ENCODE peak calls at places on chromosomes 12 and 14, in nine cellular contexts. C is CD8-positive, alpha-beta T cell; X is breast epithelium; O is adrenal gland; H is uterus; K is CD4-positive, alpha-beta memory T cell; Q is MG63; A is esophagus muscularis mucosa; M is heart right ventricle. V is an unnamed sample. For H3K9me3, the result is how much of the 10 kb centered on the place peaks cover.

GRCh38 chr14:104657114-104657524 is 32.3 kb upstream of the INF2 start:
- DNase-seq in Q (no peak), H (no peak), C (no peak), X (no peak), A (no peak), M (no peak), K (no peak), O (no peak), V (no peak)

GRCh38 chr12:2161478-2161877 is 108.7 kb downstream of the CACNA1C start:
- DNase-seq in C (no peak), H (peak), K (no peak), O (peak), A (no peak), X (peak), Q (no peak), M (peak), V (no peak)

GRCh38 chr14:89773644-89774316 is 180.8 kb downstream of the EFCAB11 start:
- DNase-seq in Q (peak), X (no peak), H (no peak), O (peak), M (peak), C (peak), A (no peak), K (peak), V (no peak)

GRCh38 chr14:93712079-93712837 is 76.0 kb downstream of the PRIMA1 start:
- DNase-seq in O (peak), C (no peak), H (no peak), Q (no peak), M (no peak), A (peak), X (no peak), K (no peak), V (no peak)

GRCh38 chr12:121697093-121697698 is 15.4 kb upstream of the TMEM120B start:
- DNase-seq in O (no peak), A (no peak), Q (no peak), H (no peak), X (no peak), K (peak), C (no peak), M (no peak), V (no peak)

GRCh38 chr12:32440120-32440865 is 40.9 kb downstream of the FGD4 start:
- DNase-seq in C (no peak), A (no peak), M (no peak), X (no peak), K (no peak), H (no peak), O (no peak), Q (no peak), V (no peak)

GRCh38 chr14:54567634-54568561 is 970 bp downstream of the SAMD4A start:
- DNase-seq in A (no peak), M (peak), H (peak), X (no peak), C (peak), K (peak), Q (peak), O (peak), V (peak)

GRCh38 chr14:76564471-76565119 is 188.7 kb downstream of the ESRRB start:
- DNase-seq in M (no peak), C (no peak), H (no peak), A (no peak), O (no peak), X (no peak), Q (no peak), K (no peak), V (no peak)

GRCh38 chr12:106073179-106073578 is 65.6 kb downstream of the NUAK1 start:
- DNase-seq in M (no peak), H (no peak), C (no peak), O (no peak), X (no peak), A (peak), Q (no peak), K (no peak), V (no peak)

GRCh38 chr14:104140463-104141331 is 2.3 kb downstream of the KIF26A start:
- DNase-seq in C (peak), A (no peak), O (peak), Q (no peak), M (peak), K (no peak), H (no peak), X (peak), V (no peak)

GRCh38 chr14:26206640-26207039 is 391.2 kb downstream of the NOVA1 start:
- DNase-seq in K (no peak), H (no peak), O (no peak), Q (no peak), X (no peak), A (no peak), C (no peak), M (no peak), V (no peak)
- H3K9me3 ChIP-seq in K (under half), H (under half), O (under half), Q (under half), X (under half), A (under half), C (under half), M (under half), V (under half)

GRCh38 chr14:44347316-44347715 is 159.8 kb downstream of the FSCB start:
- DNase-seq in X (no peak), Q (no peak), O (no peak), M (no peak), H (no peak), C (no peak), K (no peak), A (no peak), V (no peak)
- H3K9me3 ChIP-seq in X (under half), Q (under half), O (under half), M (under half), H (under half), C (under half), K (under half), A (under half), V (under half)

DNA sequence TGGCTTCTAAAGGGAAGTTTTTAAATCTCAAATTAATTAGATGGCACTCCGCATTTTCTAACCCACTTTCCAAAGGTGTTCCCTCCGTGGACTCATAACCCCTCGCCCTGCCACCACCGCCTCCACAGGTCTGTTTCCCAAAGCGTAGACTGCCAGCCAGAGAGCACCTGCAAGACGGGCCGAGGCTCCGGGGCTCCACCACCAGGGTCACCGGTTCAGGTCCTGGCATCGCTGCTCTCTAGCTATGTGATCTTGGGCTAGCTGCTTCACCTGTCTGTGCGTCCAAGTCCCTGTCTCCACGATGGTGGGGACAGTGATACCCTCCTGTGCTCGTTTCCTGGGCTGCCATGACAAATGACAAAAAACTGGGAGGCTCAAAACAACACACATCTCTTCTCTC is 11.5 kb downstream of the RIMBP2 start:
- DNase-seq in X (no peak), M (no peak), A (no peak), H (no peak), Q (no peak), K (no peak), O (peak), C (no peak), V (no peak)
- H3K9me3 ChIP-seq in X (under half), M (under half), A (under half), H (under half), Q (under half), K (under half), O (under half), C (under half), V (under half)

GRCh38 chr12:104723895-104724294 is 234.2 kb downstream of the SLC41A2 start:
- DNase-seq in K (no peak), C (no peak), M (no peak), A (no peak), X (no peak), Q (no peak), O (no peak), H (no peak), V (no peak)
- H3K9me3 ChIP-seq in K (under half), C (under half), M (under half), A (under half), X (under half), Q (under half), O (under half), H (under half), V (under half)

GRCh38 chr12:33876618-33877017 is 145.7 kb upstream of the ALG10 start:
- DNase-seq in H (no peak), M (no peak), O (no peak), Q (no peak), X (no peak), A (no peak), C (no peak), K (no peak), V (no peak)
- H3K9me3 ChIP-seq in H (under half), M (under half), O (under half), Q (under half), X (under half), A (under half), C (under half), K (under half), V (under half)

DNA sequence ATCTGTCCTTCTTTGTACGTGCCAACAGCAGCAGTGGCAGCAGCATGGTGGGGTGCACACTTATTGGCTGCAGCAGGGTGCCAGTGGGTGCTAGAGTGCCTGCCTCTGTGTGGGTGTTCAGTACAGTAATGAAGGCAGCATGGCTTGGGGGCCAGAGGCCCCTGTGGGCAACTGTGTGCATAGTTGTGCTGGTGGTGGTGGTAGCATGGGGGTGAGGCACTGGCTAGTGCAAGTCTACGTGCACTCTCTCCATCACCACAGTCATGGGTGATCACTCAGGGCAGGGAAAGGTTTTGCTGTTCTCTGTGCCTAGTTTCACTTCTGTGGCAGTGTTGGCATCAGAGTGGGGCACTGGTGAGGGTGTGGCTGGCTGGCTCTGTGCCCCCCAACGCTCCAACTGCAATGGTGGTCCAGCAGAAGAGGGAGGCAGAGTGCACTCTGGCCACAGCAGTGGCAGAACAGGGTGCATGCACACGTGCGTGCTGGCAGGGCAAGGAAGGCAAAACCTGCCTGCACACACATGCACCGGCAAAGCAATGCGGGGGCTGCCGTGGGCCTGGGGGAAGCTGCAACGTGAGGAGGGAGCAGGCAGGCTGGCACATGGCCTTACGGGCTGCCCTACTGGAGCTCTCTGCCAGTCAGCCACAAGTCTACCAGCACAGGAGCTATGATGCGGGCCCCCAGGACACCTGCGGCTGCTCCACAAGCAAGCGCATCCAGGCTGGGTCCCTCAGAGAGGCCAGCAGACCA is 60.1 kb downstream of the CRACR2A start:
- DNase-seq in X (no peak), Q (no peak), H (no peak), O (no peak), M (no peak), K (no peak), A (peak), C (no peak), V (no peak)
- H3K9me3 ChIP-seq in X (under half), Q (under half), H (under half), O (under half), M (under half), K (under half), A (under half), C (under half), V (under half)

GRCh38 chr12:133130808-133131128 is 341 bp downstream of the ZNF10 start:
- DNase-seq in C (peak), H (no peak), A (no peak), O (peak), X (peak), M (peak), Q (peak), K (no peak), V (peak)
- H3K9me3 ChIP-seq in C (under half), H (under half), A (half or more), O (under half), X (half or more), M (half or more), Q (under half), K (under half), V (under half)

GRCh38 chr14:19902409-19902808 is 18.0 kb upstream of the OR4K5 start:
- DNase-seq in H (no peak), M (no peak), Q (no peak), C (no peak), X (no peak), K (no peak), O (no peak), A (no peak), V (no peak)
- H3K9me3 ChIP-seq in H (under half), M (under half), Q (under half), C (under half), X (under half), K (under half), O (under half), A (under half), V (under half)

GRCh38 chr12:34297126-34297789 is 275.0 kb downstream of the ALG10 start:
- DNase-seq in K (no peak), O (no peak), M (peak), A (no peak), C (no peak), Q (no peak), H (no peak), X (peak), V (no peak)

GRCh38 chr12:34297790-34298164 is 275.5 kb downstream of the ALG10 start:
- DNase-seq in A (no peak), C (no peak), Q (no peak), M (peak), X (no peak), K (no peak), H (no peak), O (no peak), V (no peak)

GRCh38 chr12:34294671-34295365 is 272.5 kb downstream of the ALG10 start:
- DNase-seq in C (no peak), A (no peak), O (no peak), H (peak), M (peak), K (no peak), X (peak), Q (no peak), V (peak)

GRCh38 chr12:34295366-34296142 is 273.3 kb downstream of the ALG10 start:
- DNase-seq in X (peak), K (no peak), Q (no peak), C (no peak), O (no peak), H (no peak), A (no peak), M (no peak), V (no peak)

GRCh38 chr12:34296143-34297041 is 274.1 kb downstream of the ALG10 start:
- DNase-seq in X (peak), A (no peak), M (peak), O (no peak), C (no peak), Q (no peak), H (no peak), K (no peak), V (no peak)
- H3K9me3 ChIP-seq in X (half or more), A (under half), M (under half), O (under half), C (under half), Q (under half), H (under half), K (under half), V (under half)